ENCODE peak calls at places on chromosomes 1 and 21, in four cellular contexts. N, I, C and E are unnamed samples.

GRCh38 chr1:72283204-72284083 is 1.1 kb upstream of the NEGR1 start:
- DNase-seq in C (peak; percentile 34), I (peak; percentile 78), N (peak; percentile 52), E (peak; percentile 42)

GRCh38 chr1:2322065-2322571 is 69.2 kb downstream of the MORN1 start:
- DNase-seq in C (peak; percentile 58), N (peak; percentile 64), I (peak; percentile 69), E (peak; percentile 48)

GRCh38 chr1:114024049-114024448 is 44.8 kb downstream of the OLFML3 start:
- DNase-seq in C (peak; percentile 36), N (no peak), I (peak; percentile 71), E (no peak)

GRCh38 chr1:174167404-174167803 is 8.1 kb downstream of the RABGAP1L start:
- DNase-seq in N (no peak), I (no peak), C (no peak), E (no peak)

GRCh38 chr1:161956097-161956496 is 67.6 kb downstream of the OLFML2B start:
- DNase-seq in I (no peak), C (no peak), N (no peak), E (no peak)

GRCh38 chr1:14184346-14184963 is 414.0 kb upstream of the KAZN start:
- DNase-seq in N (no peak), C (no peak), I (no peak), E (no peak)

GRCh38 chr1:219745070-219745469 is 132.2 kb upstream of the ZC3H11B start:
- DNase-seq in N (no peak), I (no peak), C (no peak), E (no peak)

GRCh38 chr1:47409311-47410085 is 6.6 kb upstream of the FOXE3 start:
- DNase-seq in I (no peak), C (no peak), N (no peak), E (no peak)

GRCh38 chr1:103220503-103221095 is 112.3 kb upstream of the COL11A1 start:
- DNase-seq in N (no peak), C (no peak), I (no peak), E (no peak)

GRCh38 chr1:69648486-69648885 is 80.8 kb downstream of the LRRC7 start:
- DNase-seq in C (no peak), N (no peak), I (peak; percentile 47), E (no peak)

GRCh38 chr1:19688041-19688842 is 23.6 kb downstream of the HTR6 start:
- DNase-seq in C (no peak), N (no peak), I (no peak), E (no peak)

GRCh38 chr1:167821969-167822685 is 91.8 kb downstream of the ADCY10 start:
- DNase-seq in I (peak; percentile 22), C (no peak), N (no peak), E (no peak)

GRCh38 chr1:207713529-207713928 is 38.3 kb upstream of the CD46 start:
- DNase-seq in C (peak; percentile 15), N (no peak), I (peak; percentile 63), E (no peak)

DNA sequence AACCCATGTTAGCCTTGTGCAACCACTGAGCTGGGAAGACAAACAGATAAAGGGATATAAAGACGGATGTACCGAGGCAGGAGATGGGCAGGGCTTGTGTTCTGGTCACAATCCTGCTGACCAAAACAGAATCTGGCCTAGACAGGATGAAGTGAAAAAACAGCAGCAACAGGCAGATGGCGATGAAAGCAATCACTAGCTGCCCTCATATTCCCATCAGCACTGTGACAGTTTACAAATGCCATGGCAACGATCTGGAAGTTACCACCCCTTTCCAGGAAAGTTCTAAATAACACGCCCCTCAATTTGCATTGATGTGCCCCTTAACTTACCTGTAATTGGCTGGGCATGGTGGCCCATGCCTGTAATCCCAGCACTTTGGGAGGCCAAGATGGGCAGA is 40.6 kb upstream of the CD46 start:
- DNase-seq in N (no peak), I (peak; percentile 72), C (peak; percentile 22), E (no peak)
- TF ChIP-seq CTCF in N (no peak), I (peak; percentile 32), C (no peak), E (no peak)

DNA sequence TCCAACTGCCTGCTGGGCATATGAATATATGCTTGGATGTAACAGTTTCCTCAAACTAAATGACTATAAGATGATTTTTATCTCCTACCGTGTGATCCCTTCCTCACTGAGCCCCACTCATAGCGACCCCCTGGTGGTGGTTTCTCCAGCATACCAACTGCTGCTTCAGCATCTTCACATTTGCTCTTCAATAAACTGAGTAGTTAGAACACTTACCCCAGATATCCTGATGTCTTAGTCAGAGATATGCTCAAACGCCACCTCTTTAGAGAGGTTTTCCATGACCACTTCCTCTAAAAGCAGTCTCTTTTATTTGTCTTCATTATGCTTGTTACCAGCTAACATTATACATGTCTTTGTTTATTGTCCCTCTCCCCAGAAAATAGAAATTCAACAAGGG is 10.2 kb upstream of the HNRNPR start:
- DNase-seq in N (no peak), I (no peak), C (no peak), E (no peak)
- TF ChIP-seq CTCF in N (no peak), I (peak; percentile 55), C (no peak), E (no peak)

DNA sequence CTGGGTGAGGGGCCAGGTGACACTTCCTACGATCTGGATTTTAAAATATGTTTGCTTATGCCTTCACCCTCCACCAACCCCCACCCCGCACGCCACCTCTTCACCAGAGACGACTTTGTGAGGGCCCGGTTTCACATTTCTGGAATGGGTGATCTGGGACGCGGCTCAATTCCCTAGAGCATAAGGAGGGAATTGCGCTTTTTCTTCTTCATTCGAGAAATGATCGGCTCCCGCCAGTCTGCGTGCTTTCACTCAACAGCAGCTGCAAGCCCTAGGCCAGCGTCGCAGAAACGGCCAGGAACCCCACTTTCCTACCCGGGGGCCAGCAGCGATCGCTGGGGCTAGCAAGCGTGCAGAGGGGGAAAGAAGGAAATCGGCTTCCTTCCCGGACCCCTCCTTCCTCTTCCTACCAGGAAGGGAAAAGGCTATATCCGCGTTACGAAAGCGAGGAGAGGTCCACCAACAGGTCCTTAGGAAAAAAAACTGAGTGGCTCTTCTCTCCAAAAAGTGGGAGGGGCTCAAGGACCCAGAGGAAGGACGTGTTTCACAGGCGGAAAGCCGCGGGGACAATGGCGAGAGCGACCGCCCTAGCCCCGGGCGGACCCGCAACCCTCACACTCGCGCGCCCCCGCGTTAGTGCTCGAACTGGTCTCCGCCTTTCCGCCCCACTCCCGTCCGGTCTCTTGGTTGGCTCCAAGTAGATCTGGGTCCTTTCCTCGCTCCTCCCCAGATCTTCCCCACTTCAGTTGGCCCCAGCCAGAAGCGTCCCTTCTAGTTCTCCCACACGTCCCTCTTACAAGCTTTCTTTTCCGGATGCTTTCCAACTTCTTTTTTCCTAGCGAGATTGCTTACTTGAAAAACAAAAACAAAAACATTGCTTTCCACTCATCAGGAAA is 1.1 kb upstream of the ADAMTS1 start:
- DNase-seq in C (peak; percentile 72), N (peak; percentile 56), I (peak; percentile 90), E (peak; percentile 61)
- TF ChIP-seq CTCF in C (no peak), N (no peak), I (peak; percentile 32), E (peak; percentile 49)

GRCh38 chr1:150973258-150973825 is 1.3 kb downstream of the CERS2 start:
- DNase-seq in C (no peak), I (peak; percentile 70), N (peak; percentile 29), E (no peak)

GRCh38 chr1:150972417-150972940 is 2.2 kb downstream of the CERS2 start:
- DNase-seq in C (no peak), N (peak; percentile 52), I (no peak), E (no peak)

GRCh38 chr1:150970818-150971582 is 3.6 kb downstream of the CERS2 start:
- DNase-seq in N (peak; percentile 80), I (peak; percentile 64), C (no peak), E (no peak)

GRCh38 chr1:150973826-150974579 is 632 bp downstream of the CERS2 start:
- DNase-seq in C (peak; percentile 39), I (peak; percentile 76), N (peak; percentile 48), E (no peak)

DNA sequence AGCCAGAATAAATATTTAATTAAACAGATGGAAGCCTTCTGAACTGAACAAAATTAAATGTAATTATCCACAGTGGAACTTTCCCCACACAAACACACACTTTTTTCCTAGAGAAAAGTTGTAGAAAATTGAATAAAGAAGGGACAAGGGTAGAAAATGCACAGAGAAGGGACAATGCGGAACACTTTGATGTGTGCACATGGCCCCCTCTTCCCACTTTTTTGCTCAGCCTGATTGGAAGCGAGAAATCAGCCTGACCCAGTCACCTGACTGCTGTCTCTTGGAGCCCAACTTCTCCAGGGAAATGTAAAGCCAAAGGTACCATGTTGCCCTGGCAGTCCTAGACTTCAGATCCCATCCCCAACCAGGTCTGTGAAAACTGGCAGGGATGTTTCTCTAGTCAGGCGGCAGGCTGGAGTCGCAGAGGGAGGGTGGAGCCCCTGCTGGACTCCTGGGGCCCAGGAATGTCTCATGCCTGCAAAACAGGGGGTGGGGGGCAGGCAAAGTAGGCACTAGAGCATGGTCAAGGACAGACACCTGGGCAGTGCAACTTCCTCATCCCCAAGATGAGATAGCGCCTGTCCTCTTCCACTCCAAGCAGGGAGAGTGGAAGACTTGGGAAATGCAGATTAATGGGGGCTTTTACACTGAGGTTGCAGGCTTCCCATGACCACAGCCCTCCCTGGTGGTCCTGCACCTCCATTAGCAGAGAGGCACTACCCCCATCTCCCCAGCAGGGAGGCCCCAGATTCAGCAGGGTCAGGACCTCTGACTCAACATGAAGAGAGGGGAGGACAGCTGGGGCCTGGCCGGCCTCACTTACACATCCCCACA is 2.8 kb downstream of the CERS2 start:
- DNase-seq in C (peak; percentile 50), N (no peak), I (peak; percentile 81), E (no peak)
- TF ChIP-seq CTCF in C (no peak), N (no peak), I (peak; percentile 47), E (no peak)

DNA sequence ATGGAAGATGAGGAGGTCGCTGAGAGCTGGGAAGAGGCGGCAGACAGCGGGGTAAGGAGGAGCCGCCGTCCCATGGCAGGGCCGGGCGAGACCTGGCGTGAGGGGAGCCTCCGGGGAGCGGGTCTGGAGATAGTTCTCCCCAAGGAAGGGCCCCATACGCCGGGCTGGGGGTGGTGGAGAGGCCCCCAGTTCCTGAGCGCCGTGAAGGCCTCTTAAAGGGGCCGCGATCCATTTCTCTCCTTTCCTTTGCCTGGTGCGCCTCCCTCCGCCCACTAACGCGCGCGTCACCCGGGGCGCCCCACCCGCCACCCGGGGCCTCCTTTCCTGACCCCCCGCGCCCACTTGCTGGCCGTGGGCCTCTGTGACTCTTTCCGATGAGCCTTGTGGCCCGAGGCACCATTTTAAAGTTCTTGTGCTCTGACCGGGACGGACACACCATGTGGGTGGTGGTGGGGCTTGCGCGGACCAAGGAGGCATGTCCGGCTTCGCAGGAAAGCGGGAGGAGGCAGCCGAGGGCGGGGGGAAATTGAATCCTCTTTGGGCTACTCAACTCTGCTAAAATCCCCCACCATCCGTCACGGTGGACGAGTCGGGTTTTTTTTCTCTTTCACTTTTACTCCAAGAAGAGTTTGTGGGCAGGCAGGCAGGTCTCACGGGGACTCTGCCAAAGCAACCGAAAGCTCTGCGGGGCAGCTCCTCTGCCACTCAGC is 371 bp downstream of the SZRD1 start:
- DNase-seq in N (peak; percentile 74), C (peak; percentile 66), I (peak; percentile 89), E (peak; percentile 60)
- TF ChIP-seq CTCF in N (no peak), C (no peak), I (no peak), E (no peak)

GRCh38 chr1:39472826-39473225 is 18.6 kb upstream of the BMP8A start:
- DNase-seq in N (no peak), I (no peak), C (no peak), E (no peak)
- TF ChIP-seq CTCF in N (no peak), I (no peak), C (no peak), E (no peak)